ENCODE peak calls at places on chromosomes 5 and 9, in ten cellular contexts. One of them, this sample, is unnamed.

GRCh38 chr5:997711-998110 is 10.9 kb upstream of the NKD2 start:
- DNase-seq in uterus: no peak
- DNase-seq in heart left ventricle: peak; percentile 3
- DNase-seq in adrenal gland: no peak
- DNase-seq in gastrocnemius medialis: no peak
- DNase-seq in stomach: no peak
- DNase-seq in endothelial cell of umbilical vein: no peak
- DNase-seq in tibial nerve: no peak
- DNase-seq in HCT116: no peak
- DNase-seq in A549: no peak
- DNase-seq in this sample: no peak

GRCh38 chr9:127158995-127159801 is 36.8 kb upstream of the ANGPTL2 start:
- DNase-seq in uterus: peak; percentile 74
- DNase-seq in heart left ventricle: peak; percentile 73
- DNase-seq in adrenal gland: peak; percentile 93
- DNase-seq in gastrocnemius medialis: peak; percentile 92
- DNase-seq in stomach: peak; percentile 26
- DNase-seq in endothelial cell of umbilical vein: no peak
- DNase-seq in tibial nerve: peak; percentile 73
- DNase-seq in HCT116: peak; percentile 35
- DNase-seq in A549: peak; percentile 74
- DNase-seq in this sample: no peak

GRCh38 chr9:115551396-115551795 is 433.4 kb upstream of the TNC start:
- DNase-seq in uterus: no peak
- DNase-seq in heart left ventricle: no peak
- DNase-seq in adrenal gland: no peak
- DNase-seq in gastrocnemius medialis: no peak
- DNase-seq in stomach: no peak
- DNase-seq in endothelial cell of umbilical vein: no peak
- DNase-seq in tibial nerve: no peak
- DNase-seq in HCT116: no peak
- DNase-seq in A549: no peak
- DNase-seq in this sample: no peak

GRCh38 chr9:79583957-79584654 is 12.3 kb downstream of the TLE4 start:
- DNase-seq in uterus: no peak
- DNase-seq in heart left ventricle: peak; percentile 34
- DNase-seq in adrenal gland: peak; percentile 61
- DNase-seq in gastrocnemius medialis: peak; percentile 69
- DNase-seq in stomach: no peak
- DNase-seq in endothelial cell of umbilical vein: no peak
- DNase-seq in tibial nerve: no peak
- DNase-seq in HCT116: no peak
- DNase-seq in A549: no peak
- DNase-seq in this sample: peak; percentile 90

GRCh38 chr9:34589656-34590375 is at the start of gene CNTFR:
- DNase-seq in uterus: peak; percentile 55
- DNase-seq in heart left ventricle: peak; percentile 41
- DNase-seq in adrenal gland: no peak
- DNase-seq in gastrocnemius medialis: peak; percentile 80
- DNase-seq in stomach: no peak
- DNase-seq in endothelial cell of umbilical vein: no peak
- DNase-seq in tibial nerve: no peak
- DNase-seq in HCT116: no peak
- DNase-seq in A549: no peak
- DNase-seq in this sample: peak; percentile 66

GRCh38 chr5:143251946-143252345 is 151.5 kb downstream of the NR3C1 start:
- DNase-seq in uterus: no peak
- DNase-seq in heart left ventricle: no peak
- DNase-seq in adrenal gland: no peak
- DNase-seq in gastrocnemius medialis: no peak
- DNase-seq in stomach: no peak
- DNase-seq in endothelial cell of umbilical vein: no peak
- DNase-seq in tibial nerve: no peak
- DNase-seq in HCT116: no peak
- DNase-seq in A549: no peak
- DNase-seq in this sample: no peak

GRCh38 chr5:54227109-54227508 is 83.3 kb downstream of the ARL15 start:
- DNase-seq in uterus: no peak
- DNase-seq in heart left ventricle: no peak
- DNase-seq in adrenal gland: no peak
- DNase-seq in gastrocnemius medialis: no peak
- DNase-seq in stomach: no peak
- DNase-seq in endothelial cell of umbilical vein: no peak
- DNase-seq in tibial nerve: no peak
- DNase-seq in HCT116: no peak
- DNase-seq in A549: no peak
- DNase-seq in this sample: no peak

GRCh38 chr9:129569506-129570449 is 51.1 kb downstream of the C9orf50 start:
- DNase-seq in uterus: no peak
- DNase-seq in heart left ventricle: no peak
- DNase-seq in adrenal gland: peak; percentile 39
- DNase-seq in gastrocnemius medialis: no peak
- DNase-seq in stomach: peak; percentile 37
- DNase-seq in endothelial cell of umbilical vein: peak; percentile 30
- DNase-seq in tibial nerve: no peak
- DNase-seq in HCT116: peak; percentile 81
- DNase-seq in A549: peak; percentile 90
- DNase-seq in this sample: no peak

GRCh38 chr5:80654054-80654390 is 430 bp upstream of the MSH3 start:
- DNase-seq in uterus: no peak
- DNase-seq in heart left ventricle: no peak
- DNase-seq in adrenal gland: no peak
- DNase-seq in gastrocnemius medialis: no peak
- DNase-seq in stomach: no peak
- DNase-seq in endothelial cell of umbilical vein: peak; percentile 13
- DNase-seq in tibial nerve: no peak
- DNase-seq in HCT116: no peak
- DNase-seq in A549: peak; percentile 6
- DNase-seq in this sample: no peak

GRCh38 chr5:80655231-80655784 is 525 bp upstream of the DHFR start:
- DNase-seq in uterus: no peak
- DNase-seq in heart left ventricle: no peak
- DNase-seq in adrenal gland: no peak
- DNase-seq in gastrocnemius medialis: no peak
- DNase-seq in stomach: no peak
- DNase-seq in endothelial cell of umbilical vein: no peak
- DNase-seq in tibial nerve: no peak
- DNase-seq in HCT116: no peak
- DNase-seq in A549: peak; percentile 25
- DNase-seq in this sample: no peak

GRCh38 chr5:80656425-80656824 is 1.6 kb upstream of the DHFR start:
- DNase-seq in uterus: no peak
- DNase-seq in heart left ventricle: no peak
- DNase-seq in adrenal gland: no peak
- DNase-seq in gastrocnemius medialis: no peak
- DNase-seq in stomach: no peak
- DNase-seq in endothelial cell of umbilical vein: no peak
- DNase-seq in tibial nerve: no peak
- DNase-seq in HCT116: no peak
- DNase-seq in A549: peak; percentile 26
- DNase-seq in this sample: no peak

GRCh38 chr5:80653497-80653896 is 955 bp upstream of the MSH3 start:
- DNase-seq in uterus: no peak
- DNase-seq in heart left ventricle: no peak
- DNase-seq in adrenal gland: no peak
- DNase-seq in gastrocnemius medialis: no peak
- DNase-seq in stomach: no peak
- DNase-seq in endothelial cell of umbilical vein: no peak
- DNase-seq in tibial nerve: no peak
- DNase-seq in HCT116: no peak
- DNase-seq in A549: no peak
- DNase-seq in this sample: no peak

GRCh38 chr5:80654391-80655230 is at the start of the genes DHFR and MSH3:
- DNase-seq in uterus: peak; percentile 82
- DNase-seq in heart left ventricle: peak; percentile 85
- DNase-seq in adrenal gland: peak; percentile 88
- DNase-seq in gastrocnemius medialis: peak; percentile 73
- DNase-seq in stomach: peak; percentile 89
- DNase-seq in endothelial cell of umbilical vein: peak; percentile 88
- DNase-seq in tibial nerve: peak; percentile 84
- DNase-seq in HCT116: peak; percentile 85
- DNase-seq in A549: peak; percentile 94
- DNase-seq in this sample: peak; percentile 96
- TF ChIP-seq POLR2A in uterus: no peak
- TF ChIP-seq POLR2A in heart left ventricle: no peak
- TF ChIP-seq POLR2A in adrenal gland: peak; percentile 71
- TF ChIP-seq POLR2A in gastrocnemius medialis: peak; percentile 35
- TF ChIP-seq POLR2A in stomach: no peak
- TF ChIP-seq POLR2A in endothelial cell of umbilical vein: peak; percentile 80
- TF ChIP-seq POLR2A in tibial nerve: no peak
- TF ChIP-seq POLR2A in HCT116: peak; percentile 84
- TF ChIP-seq POLR2A in A549: peak; percentile 79
- TF ChIP-seq POLR2A in this sample: peak; percentile 8

GRCh38 chr5:90424245-90424644 is 14.7 kb upstream of the CETN3 start:
- DNase-seq in uterus: no peak
- DNase-seq in heart left ventricle: no peak
- DNase-seq in adrenal gland: no peak
- DNase-seq in gastrocnemius medialis: no peak
- DNase-seq in stomach: no peak
- DNase-seq in endothelial cell of umbilical vein: no peak
- DNase-seq in tibial nerve: no peak
- DNase-seq in HCT116: no peak
- DNase-seq in A549: no peak
- DNase-seq in this sample: no peak

GRCh38 chr5:90418214-90418613 is 8.7 kb upstream of the CETN3 start:
- DNase-seq in uterus: no peak
- DNase-seq in heart left ventricle: no peak
- DNase-seq in adrenal gland: no peak
- DNase-seq in gastrocnemius medialis: no peak
- DNase-seq in stomach: no peak
- DNase-seq in endothelial cell of umbilical vein: no peak
- DNase-seq in tibial nerve: no peak
- DNase-seq in HCT116: no peak
- DNase-seq in A549: no peak
- DNase-seq in this sample: no peak

DNA sequence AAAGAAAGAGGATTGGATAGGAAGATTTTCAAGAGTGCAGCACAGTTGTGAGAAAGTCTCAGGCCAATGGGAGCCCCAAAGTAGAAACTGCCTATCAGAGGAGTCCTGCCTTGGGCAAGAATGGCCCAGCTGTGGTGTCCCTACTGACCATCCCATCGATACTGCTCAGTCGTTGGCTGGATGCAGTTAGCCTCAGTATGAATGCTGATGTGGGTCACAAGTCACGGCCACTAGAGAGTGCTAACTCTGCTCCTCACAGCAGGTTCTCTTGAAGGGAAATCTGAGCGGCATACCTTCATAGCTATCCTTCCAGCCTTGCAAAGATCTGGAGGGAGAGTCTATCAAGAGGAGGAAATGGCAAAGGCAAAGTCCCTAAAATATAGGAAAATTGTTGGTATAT is 11.6 kb upstream of the CETN3 start:
- DNase-seq in uterus: no peak
- DNase-seq in heart left ventricle: no peak
- DNase-seq in adrenal gland: no peak
- DNase-seq in gastrocnemius medialis: no peak
- DNase-seq in stomach: peak; percentile 29
- DNase-seq in endothelial cell of umbilical vein: peak; percentile 7
- DNase-seq in tibial nerve: no peak
- DNase-seq in HCT116: no peak
- DNase-seq in A549: peak; percentile 37
- DNase-seq in this sample: no peak
- TF ChIP-seq CTCF in uterus: no peak
- TF ChIP-seq CTCF in heart left ventricle: peak; percentile 24
- TF ChIP-seq CTCF in adrenal gland: no peak
- TF ChIP-seq CTCF in gastrocnemius medialis: no peak
- TF ChIP-seq CTCF in stomach: no peak
- TF ChIP-seq CTCF in endothelial cell of umbilical vein: no peak
- TF ChIP-seq CTCF in tibial nerve: no peak
- TF ChIP-seq CTCF in HCT116: no peak
- TF ChIP-seq CTCF in A549: peak; percentile 11
- TF ChIP-seq CTCF in this sample: no peak

GRCh38 chr5:177367981-177368960 is 10.5 kb downstream of the RGS14 start:
- DNase-seq in uterus: no peak
- DNase-seq in heart left ventricle: no peak
- DNase-seq in adrenal gland: peak; percentile 44
- DNase-seq in gastrocnemius medialis: no peak
- DNase-seq in stomach: peak; percentile 48
- DNase-seq in endothelial cell of umbilical vein: no peak
- DNase-seq in tibial nerve: no peak
- DNase-seq in HCT116: no peak
- DNase-seq in A549: no peak
- DNase-seq in this sample: no peak

GRCh38 chr5:177364159-177364962 is 6.6 kb downstream of the RGS14 start:
- DNase-seq in uterus: no peak
- DNase-seq in heart left ventricle: no peak
- DNase-seq in adrenal gland: no peak
- DNase-seq in gastrocnemius medialis: no peak
- DNase-seq in stomach: no peak
- DNase-seq in endothelial cell of umbilical vein: no peak
- DNase-seq in tibial nerve: no peak
- DNase-seq in HCT116: no peak
- DNase-seq in A549: no peak
- DNase-seq in this sample: no peak

GRCh38 chr5:177367323-177367848 is 9.7 kb downstream of the RGS14 start:
- DNase-seq in uterus: no peak
- DNase-seq in heart left ventricle: no peak
- DNase-seq in adrenal gland: no peak
- DNase-seq in gastrocnemius medialis: no peak
- DNase-seq in stomach: no peak
- DNase-seq in endothelial cell of umbilical vein: no peak
- DNase-seq in tibial nerve: no peak
- DNase-seq in HCT116: no peak
- DNase-seq in A549: no peak
- DNase-seq in this sample: no peak

GRCh38 chr5:177366528-177367322 is 9.0 kb downstream of the RGS14 start:
- DNase-seq in uterus: peak; percentile 96
- DNase-seq in heart left ventricle: peak; percentile 92
- DNase-seq in adrenal gland: peak; percentile 93
- DNase-seq in gastrocnemius medialis: peak; percentile 90
- DNase-seq in stomach: peak; percentile 93
- DNase-seq in endothelial cell of umbilical vein: peak; percentile 86
- DNase-seq in tibial nerve: peak; percentile 72
- DNase-seq in HCT116: no peak
- DNase-seq in A549: no peak
- DNase-seq in this sample: peak; percentile 86

GRCh38 chr5:177365845-177366527 is 8.3 kb downstream of the RGS14 start:
- DNase-seq in uterus: no peak
- DNase-seq in heart left ventricle: no peak
- DNase-seq in adrenal gland: peak; percentile 36
- DNase-seq in gastrocnemius medialis: no peak
- DNase-seq in stomach: no peak
- DNase-seq in endothelial cell of umbilical vein: no peak
- DNase-seq in tibial nerve: no peak
- DNase-seq in HCT116: no peak
- DNase-seq in A549: no peak
- DNase-seq in this sample: no peak
- H3K4me3 ChIP-seq in uterus: peak overlapping the region; percentile 53
- H3K4me3 ChIP-seq in heart left ventricle: peak overlapping the region; percentile 65
- H3K4me3 ChIP-seq in adrenal gland: no peak overlapping the region
- H3K4me3 ChIP-seq in gastrocnemius medialis: no peak overlapping the region
- H3K4me3 ChIP-seq in stomach: no peak overlapping the region
- H3K4me3 ChIP-seq in endothelial cell of umbilical vein: no peak overlapping the region
- H3K4me3 ChIP-seq in tibial nerve: no peak overlapping the region
- H3K4me3 ChIP-seq in HCT116: no peak overlapping the region
- H3K4me3 ChIP-seq in A549: no peak overlapping the region
- H3K4me3 ChIP-seq in this sample: no peak overlapping the region

GRCh38 chr9:15295761-15296405 is 11.1 kb downstream of the TTC39B start:
- DNase-seq in uterus: peak; percentile 31
- DNase-seq in heart left ventricle: no peak
- DNase-seq in adrenal gland: no peak
- DNase-seq in gastrocnemius medialis: no peak
- DNase-seq in stomach: no peak
- DNase-seq in endothelial cell of umbilical vein: peak; percentile 87
- DNase-seq in tibial nerve: no peak
- DNase-seq in HCT116: no peak
- DNase-seq in A549: no peak
- DNase-seq in this sample: no peak
- TF ChIP-seq POLR2A in uterus: no peak
- TF ChIP-seq POLR2A in heart left ventricle: no peak
- TF ChIP-seq POLR2A in adrenal gland: no peak
- TF ChIP-seq POLR2A in gastrocnemius medialis: no peak
- TF ChIP-seq POLR2A in stomach: no peak
- TF ChIP-seq POLR2A in endothelial cell of umbilical vein: no peak
- TF ChIP-seq POLR2A in tibial nerve: no peak
- TF ChIP-seq POLR2A in HCT116: no peak
- TF ChIP-seq POLR2A in A549: no peak
- TF ChIP-seq POLR2A in this sample: no peak

This sample was measured in spleen.